ENCODE peak calls at places on chromosomes 2 and 18, in six cellular contexts. M is cardiac fibroblast, F is AG09309, J is HL-60, C is endodermal cell, T is kidney epithelial cell. S is an unnamed sample.

GRCh38 chr2:127142663-127143630 is 36.0 kb upstream of the BIN1 start:
- DNase-seq in M (peak), F (no peak), J (no peak), C (no peak), T (no peak), S (no peak)

GRCh38 chr2:85325466-85325811 is 2.4 kb downstream of the TGOLN2 start:
- DNase-seq in M (no peak), F (no peak), J (no peak), C (no peak), T (no peak), S (no peak)

GRCh38 chr18:59730896-59731295 is 33.7 kb upstream of the CCBE1 start:
- DNase-seq in M (no peak), F (no peak), J (no peak), C (no peak), T (no peak), S (no peak)

GRCh38 chr18:22063672-22064071 is 105.7 kb upstream of the GATA6 start:
- DNase-seq in M (no peak), F (no peak), J (no peak), C (no peak), T (no peak), S (no peak)

GRCh38 chr2:3282056-3282998 is 95.3 kb downstream of the EIPR1 start:
- DNase-seq in M (peak), F (no peak), J (no peak), C (no peak), T (peak), S (no peak)

GRCh38 chr18:75496151-75496550 is 68.6 kb upstream of the SMIM21 start:
- DNase-seq in M (no peak), F (no peak), J (no peak), C (no peak), T (no peak), S (no peak)

GRCh38 chr18:50177294-50177992 is 17.5 kb downstream of the MYO5B start:
- DNase-seq in M (no peak), F (no peak), J (no peak), C (no peak), T (no peak), S (no peak)

GRCh38 chr2:66389651-66390131 is 45.2 kb upstream of the MEIS1 start:
- DNase-seq in M (no peak), F (no peak), J (no peak), C (no peak), T (no peak), S (no peak)

GRCh38 chr2:206230060-206230890 is 44.2 kb upstream of the ZDBF2 start:
- DNase-seq in M (peak), F (no peak), J (no peak), C (peak), T (no peak), S (no peak)

GRCh38 chr2:15943914-15944313 is 3.6 kb downstream of the MYCN start:
- DNase-seq in M (peak), F (no peak), J (no peak), C (no peak), T (no peak), S (no peak)

GRCh38 chr2:52117299-52117698 is 1085.4 kb upstream of the NRXN1 start:
- DNase-seq in M (peak), F (no peak), J (no peak), C (no peak), T (peak), S (no peak)

GRCh38 chr2:9809064-9809356 is 34.3 kb upstream of the TAF1B start:
- DNase-seq in M (no peak), F (no peak), J (no peak), C (no peak), T (no peak), S (no peak)

GRCh38 chr2:95530734-95531133 is 46.2 kb upstream of the TRIM43B start:
- DNase-seq in M (peak), F (peak), J (no peak), C (no peak), T (no peak), S (no peak)

GRCh38 chr2:207121784-207122183 is 44.0 kb downstream of the KLF7 start:
- DNase-seq in M (peak), F (no peak), J (no peak), C (no peak), T (no peak), S (no peak)

GRCh38 chr2:101087638-101088037 is 63.5 kb downstream of the TBC1D8 start:
- DNase-seq in M (peak), F (no peak), J (no peak), C (no peak), T (no peak), S (no peak)

GRCh38 chr2:203077458-203077857 is 62.8 kb downstream of the NBEAL1 start:
- DNase-seq in M (peak), F (peak), J (no peak), C (no peak), T (no peak), S (no peak)

GRCh38 chr2:120253021-120253882 is 600 bp downstream of the RALB start:
- DNase-seq in M (peak), F (no peak), J (peak), C (peak), T (peak), S (peak)

GRCh38 chr2:20050104-20050711 is 1.2 kb downstream of the LAPTM4A start:
- DNase-seq in M (peak), F (peak), J (peak), C (no peak), T (no peak), S (peak)

GRCh38 chr2:172931256-172931894 is 144.3 kb upstream of the MAP3K20 start:
- DNase-seq in M (peak), F (no peak), J (no peak), C (peak), T (no peak), S (no peak)

GRCh38 chr2:233450854-233451575 is 96.7 kb downstream of the DGKD start:
- DNase-seq in M (no peak), F (no peak), J (no peak), C (no peak), T (no peak), S (peak)

GRCh38 chr2:238644095-238645081 is 203.5 kb upstream of the TWIST2 start:
- DNase-seq in M (peak), F (peak), J (peak), C (no peak), T (peak), S (no peak)

GRCh38 chr2:158129037-158129436 is 27.4 kb downstream of the UPP2 start:
- DNase-seq in M (no peak), F (no peak), J (no peak), C (no peak), T (no peak), S (no peak)

GRCh38 chr2:158124896-158125295 is 23.2 kb downstream of the UPP2 start:
- DNase-seq in M (no peak), F (no peak), J (no peak), C (no peak), T (no peak), S (no peak)

GRCh38 chr2:158127380-158127804 is 25.7 kb downstream of the UPP2 start:
- DNase-seq in M (no peak), F (no peak), J (no peak), C (no peak), T (no peak), S (no peak)

GRCh38 chr2:158128168-158128973 is 26.7 kb downstream of the UPP2 start:
- DNase-seq in M (no peak), F (no peak), J (no peak), C (no peak), T (no peak), S (no peak)

DNA sequence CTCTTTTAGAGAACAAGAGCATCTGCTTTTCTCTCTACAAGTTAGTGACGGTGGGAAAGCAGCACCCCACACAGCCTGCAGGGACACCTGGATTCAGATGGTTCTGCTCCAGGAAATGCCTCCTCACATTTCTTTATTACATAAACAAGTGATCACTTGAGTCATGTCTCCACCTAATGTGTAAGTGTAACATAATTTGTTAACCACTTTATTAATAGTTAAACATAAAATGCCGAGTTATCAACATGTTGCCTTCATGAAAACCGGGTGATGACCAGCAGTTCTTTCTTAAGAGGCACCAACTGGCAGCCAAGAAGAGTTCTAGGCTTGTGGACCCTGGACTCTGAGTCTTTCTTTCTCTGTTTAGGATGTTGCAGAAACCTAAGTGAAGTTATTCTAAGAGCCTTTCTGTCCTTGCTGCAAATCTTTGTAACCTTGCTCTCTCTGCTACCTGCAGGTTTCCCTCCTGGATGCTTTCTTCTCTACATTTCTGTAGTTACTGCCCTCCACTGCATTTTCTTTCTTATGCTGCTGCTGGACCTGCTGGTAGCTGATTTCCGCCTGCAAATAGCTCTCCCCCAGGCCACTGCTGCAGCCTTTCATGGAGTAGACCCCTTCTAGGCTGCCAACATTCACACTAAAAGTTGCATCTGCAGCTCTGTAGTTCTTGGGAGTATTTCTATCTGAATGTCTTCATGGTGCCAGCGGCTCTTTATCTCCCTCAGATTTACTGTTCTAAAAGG is 24.3 kb downstream of the UPP2 start:
- DNase-seq in M (no peak), F (no peak), J (no peak), C (no peak), T (no peak), S (no peak)
- TF ChIP-seq CTCF in M (no peak), F (no peak), J (no peak), C (no peak), T (no peak), S (no peak)

GRCh38 chr2:231682546-231683291 is 25.6 kb upstream of the PTMA start:
- DNase-seq in M (no peak), F (no peak), J (peak), C (peak), T (no peak), S (no peak)

GRCh38 chr2:231679906-231680283 is 28.4 kb upstream of the PTMA start:
- DNase-seq in M (no peak), F (no peak), J (no peak), C (no peak), T (no peak), S (no peak)

GRCh38 chr2:231680284-231680991 is 27.9 kb upstream of the PTMA start:
- DNase-seq in M (no peak), F (no peak), J (no peak), C (peak), T (no peak), S (no peak)

GRCh38 chr2:231679131-231679530 is 29.2 kb upstream of the PTMA start:
- DNase-seq in M (no peak), F (no peak), J (no peak), C (no peak), T (no peak), S (no peak)

DNA sequence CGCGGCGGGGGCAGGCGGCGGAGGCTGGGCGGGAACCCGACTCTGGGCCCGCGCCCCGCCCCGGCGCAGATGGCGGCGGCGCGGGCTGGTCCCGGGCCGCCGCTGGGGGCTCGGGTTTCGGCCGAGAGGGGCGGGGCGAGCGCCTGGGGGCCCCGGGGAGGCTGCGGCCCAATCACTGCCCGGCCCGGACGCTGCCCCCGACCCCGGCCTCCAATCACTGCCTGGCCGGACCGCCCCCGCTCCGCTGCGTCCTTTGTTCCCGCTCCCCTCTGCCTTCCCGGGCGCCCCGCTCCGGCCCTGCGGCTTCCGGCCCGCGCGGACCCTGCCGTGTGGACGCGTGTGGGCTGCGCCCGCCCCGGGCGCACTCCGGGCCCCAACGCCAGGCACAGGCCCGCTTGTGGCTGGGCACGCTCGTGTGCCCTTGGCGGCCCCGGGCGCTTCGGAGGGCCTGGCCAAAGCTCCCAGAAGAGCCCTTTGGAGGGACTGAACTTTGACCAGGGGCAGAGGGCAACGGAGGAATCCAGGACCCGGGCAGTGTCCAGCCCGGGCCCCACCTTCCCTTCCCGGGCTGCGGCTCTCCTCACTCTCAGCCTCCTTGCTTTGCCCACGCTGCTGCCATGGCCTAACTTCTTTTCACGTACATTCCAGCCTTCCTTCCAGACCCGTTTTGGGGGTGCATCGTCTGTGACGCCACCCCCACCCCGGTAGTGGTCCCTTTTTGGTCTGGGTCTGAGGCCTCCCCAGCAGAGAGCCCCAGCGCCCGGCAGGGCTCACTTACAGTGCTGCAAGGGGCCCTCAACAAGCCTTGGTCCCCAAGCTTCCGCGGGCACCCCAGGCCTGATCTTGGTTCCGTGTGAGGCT is 27.1 kb upstream of the PTMA start:
- DNase-seq in M (peak), F (no peak), J (peak), C (peak), T (no peak), S (no peak)
- TF ChIP-seq CTCF in M (no peak), F (no peak), J (no peak), C (no peak), T (no peak), S (no peak)

GRCh38 chr18:58373486-58373885 is 255.4 kb downstream of the ALPK2 start:
- DNase-seq in M (no peak), F (no peak), J (no peak), C (peak), T (no peak), S (no peak)
- TF ChIP-seq CTCF in M (no peak), F (no peak), J (no peak), C (no peak), T (no peak), S (no peak)

DNA sequence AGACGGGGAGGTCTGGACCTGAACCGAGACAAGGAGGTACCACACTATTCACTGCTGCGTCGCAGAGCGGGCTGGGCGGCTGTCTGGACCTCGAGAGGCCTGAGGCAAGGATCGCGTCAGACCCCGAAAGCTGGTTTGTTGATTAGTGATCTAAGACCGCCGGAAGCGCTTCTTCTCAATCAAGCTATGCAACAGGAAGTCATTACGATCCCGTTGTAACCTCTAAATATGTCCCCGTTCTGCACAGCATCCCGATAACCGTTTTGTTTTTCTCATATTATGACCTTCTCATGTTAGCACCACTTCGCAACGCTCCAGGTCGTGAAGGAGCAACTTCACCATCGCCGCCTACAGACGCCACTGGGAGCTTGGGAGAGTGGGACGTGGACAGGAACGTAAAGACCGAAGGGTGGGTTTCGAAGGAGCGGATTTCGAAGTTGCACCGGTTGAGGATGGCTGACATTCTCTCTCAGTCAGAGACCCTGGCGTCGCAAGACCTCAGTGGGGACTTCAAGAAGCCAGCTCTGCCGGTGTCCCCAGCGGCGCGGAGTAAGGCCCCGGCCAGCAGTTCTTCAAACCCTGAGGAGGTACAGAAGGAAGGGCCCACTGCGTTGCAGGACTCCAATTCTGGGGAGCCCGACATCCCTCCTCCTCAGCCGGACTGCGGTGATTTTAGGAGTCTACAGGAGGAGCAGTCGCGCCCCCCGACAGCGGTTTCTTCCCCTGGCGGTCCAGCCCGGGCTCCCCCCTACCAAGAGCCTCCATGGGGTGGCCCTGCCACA is at the start of the genes SLC4A1AP and SUPT7L:
- DNase-seq in M (peak), F (peak), J (peak), C (peak), T (peak), S (peak)
- TF ChIP-seq CTCF in M (peak), F (peak), J (no peak), C (peak), T (no peak), S (no peak)

S was measured in CD14-positive monocyte.